ENCODE peak calls at places on chromosomes 4 and X, in four cellular contexts. One of them, this sample, is unnamed.

GRCh38 chr4:114694770-114695169 is 96.2 kb downstream of the UGT8 start:
- DNase-seq in GM12878: peak
- DNase-seq in HepG2: peak
- DNase-seq in HEK293T: peak
- DNase-seq in this sample: peak

GRCh38 chrX:42128587-42128986 is 205.2 kb upstream of the CASK start:
- DNase-seq in HepG2: no peak
- DNase-seq in HEK293T: no peak
- DNase-seq in GM12878: no peak
- DNase-seq in this sample: no peak

GRCh38 chr4:57077550-57078311 is 32.5 kb downstream of the IGFBP7 start:
- DNase-seq in HEK293T: no peak
- DNase-seq in HepG2: peak
- DNase-seq in GM12878: no peak
- DNase-seq in this sample: no peak

GRCh38 chr4:15506464-15506863 is 36.8 kb downstream of the CC2D2A start:
- DNase-seq in HEK293T: no peak
- DNase-seq in GM12878: no peak
- DNase-seq in HepG2: no peak
- DNase-seq in this sample: no peak

GRCh38 chrX:39903937-39904336 is 193.8 kb downstream of the BCOR start:
- DNase-seq in HepG2: no peak
- DNase-seq in GM12878: no peak
- DNase-seq in HEK293T: no peak
- DNase-seq in this sample: no peak

GRCh38 chr4:19592391-19592790 is 659.3 kb upstream of the SLIT2 start:
- DNase-seq in HEK293T: no peak
- DNase-seq in GM12878: no peak
- DNase-seq in HepG2: no peak
- DNase-seq in this sample: no peak

GRCh38 chr4:102560115-102560514 is 59.0 kb downstream of the NFKB1 start:
- DNase-seq in GM12878: no peak
- DNase-seq in HepG2: no peak
- DNase-seq in HEK293T: no peak
- DNase-seq in this sample: no peak

GRCh38 chrX:29215251-29215650 is 628.0 kb downstream of the IL1RAPL1 start:
- DNase-seq in HEK293T: no peak
- DNase-seq in GM12878: no peak
- DNase-seq in HepG2: no peak
- DNase-seq in this sample: no peak

GRCh38 chrX:104334971-104335370 is 80.2 kb upstream of the ESX1 start:
- DNase-seq in GM12878: no peak
- DNase-seq in HEK293T: no peak
- DNase-seq in HepG2: no peak
- DNase-seq in this sample: no peak

GRCh38 chr4:56434599-56435000 is 815 bp downstream of the PPAT start:
- DNase-seq in HEK293T: peak
- DNase-seq in HepG2: no peak
- DNase-seq in GM12878: no peak
- DNase-seq in this sample: peak

GRCh38 chrX:1421433-1422134 is 29.7 kb upstream of the SLC25A6 start:
- DNase-seq in HEK293T: no peak
- DNase-seq in GM12878: no peak
- DNase-seq in HepG2: no peak
- DNase-seq in this sample: no peak

GRCh38 chr4:71198958-71199357 is 139.9 kb upstream of the SLC4A4 start:
- DNase-seq in GM12878: no peak
- DNase-seq in HepG2: no peak
- DNase-seq in HEK293T: no peak
- DNase-seq in this sample: peak

GRCh38 chr4:58649236-58649635 is 1539.1 kb upstream of the IGFBP7 start:
- DNase-seq in HepG2: no peak
- DNase-seq in HEK293T: no peak
- DNase-seq in GM12878: no peak
- DNase-seq in this sample: no peak
- TF ChIP-seq FOXK2 in HepG2: no peak
- TF ChIP-seq FOXK2 in HEK293T: no peak
- TF ChIP-seq FOXK2 in GM12878: no peak
- TF ChIP-seq FOXK2 in this sample: no peak

DNA sequence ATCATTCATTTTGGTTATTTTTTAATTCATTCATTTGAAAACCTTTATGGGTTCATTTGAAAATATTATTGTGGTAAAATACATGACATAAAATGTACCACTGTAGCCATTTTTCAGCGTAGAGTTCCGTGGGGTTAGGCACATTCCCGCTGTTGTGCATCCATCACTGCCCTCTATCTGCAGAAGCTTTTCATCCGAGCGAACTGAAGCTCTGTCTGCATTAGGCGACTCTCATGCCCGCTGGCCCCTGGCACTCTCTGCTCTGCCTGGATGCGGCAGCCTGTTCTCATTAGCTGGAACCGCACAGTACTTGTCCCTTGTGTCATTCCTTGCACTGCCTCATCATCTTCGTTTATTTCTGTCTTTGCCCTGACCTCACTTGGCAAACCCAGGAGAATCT is 17.5 kb downstream of the CFAP99 start:
- DNase-seq in GM12878: no peak
- DNase-seq in HepG2: no peak
- DNase-seq in HEK293T: no peak
- DNase-seq in this sample: peak
- TF ChIP-seq FOXK2 in GM12878: no peak
- TF ChIP-seq FOXK2 in HepG2: no peak
- TF ChIP-seq FOXK2 in HEK293T: no peak
- TF ChIP-seq FOXK2 in this sample: no peak

GRCh38 chr4:7512946-7513345 is 78.2 kb upstream of the PSAPL1 start:
- DNase-seq in HepG2: no peak
- DNase-seq in HEK293T: no peak
- DNase-seq in GM12878: no peak
- DNase-seq in this sample: no peak
- TF ChIP-seq FOXK2 in HepG2: no peak
- TF ChIP-seq FOXK2 in HEK293T: no peak
- TF ChIP-seq FOXK2 in GM12878: no peak
- TF ChIP-seq FOXK2 in this sample: no peak

GRCh38 chr4:146342600-146343192 is 128.4 kb downstream of the REELD1 start:
- DNase-seq in HEK293T: no peak
- DNase-seq in GM12878: no peak
- DNase-seq in HepG2: no peak
- DNase-seq in this sample: peak
- TF ChIP-seq FOXK2 in HEK293T: no peak
- TF ChIP-seq FOXK2 in GM12878: no peak
- TF ChIP-seq FOXK2 in HepG2: no peak
- TF ChIP-seq FOXK2 in this sample: no peak